ENCODE peak calls at places on chromosomes 3 and 15, in ten cellular contexts. C is mesendoderm; K is cardiac muscle cell; R is naive thymus-derived CD4-positive, alpha-beta T cell; T is Panc1; E is right atrium auricular region; W is IMR-90; D is A549; X is transverse colon; P is foreskin keratinocyte. U is an unnamed sample. For H3K4me1, the result is how much of the 10 kb centered on the place peaks cover.

GRCh38 chr15:70033529-70034140 is 64.1 kb downstream of the TLE3 start:
- DNase-seq in E (no peak), C (no peak), K (peak), T (no peak), P (peak), X (no peak), R (no peak), W (peak), D (no peak), U (no peak)

GRCh38 chr15:97840501-97840900 is 120.0 kb upstream of the ARRDC4 start:
- DNase-seq in X (no peak), R (no peak), C (peak), E (no peak), K (no peak), P (peak), T (no peak), W (no peak), D (no peak), U (no peak)

GRCh38 chr3:52650437-52650836 is 35.3 kb downstream of the PBRM1 start:
- DNase-seq in W (peak), C (no peak), X (no peak), T (no peak), R (no peak), K (peak), D (no peak), E (no peak), P (no peak), U (no peak)

GRCh38 chr3:107979538-107979937 is 111.3 kb downstream of the CD47 start:
- DNase-seq in X (no peak), D (no peak), K (no peak), T (no peak), R (no peak), E (no peak), P (no peak), C (no peak), W (no peak), U (no peak)

GRCh38 chr3:100316656-100317069 is 17.9 kb upstream of the NIT2 start:
- DNase-seq in E (no peak), P (peak), T (peak), R (no peak), C (peak), W (peak), D (peak), X (no peak), K (peak), U (peak)

GRCh38 chr3:119219069-119219468 is 21.6 kb downstream of the B4GALT4 start:
- DNase-seq in W (no peak), D (no peak), C (no peak), P (no peak), R (no peak), K (peak), X (no peak), E (no peak), T (no peak), U (no peak)

GRCh38 chr3:59818033-59818936 is 768.5 kb upstream of the CFAP20DC start:
- DNase-seq in D (peak), R (no peak), X (peak), E (peak), W (peak), T (peak), K (peak), P (peak), C (no peak), U (no peak)

GRCh38 chr15:57003418-57003817 is 85.0 kb downstream of the TCF12 start:
- DNase-seq in P (no peak), K (peak), R (no peak), X (no peak), D (peak), E (no peak), T (peak), C (no peak), W (peak), U (no peak)

GRCh38 chr3:50600841-50601591 is 10.6 kb downstream of the CISH start:
- DNase-seq in C (no peak), R (peak), E (peak), P (peak), T (no peak), K (peak), D (peak), X (peak), W (peak), U (no peak)

GRCh38 chr3:110933786-110934415 is 137.7 kb upstream of the NECTIN3 start:
- DNase-seq in E (no peak), W (peak), P (no peak), K (no peak), X (no peak), C (no peak), R (no peak), T (no peak), D (peak), U (no peak)

GRCh38 chr3:131386429-131386926 is 4.9 kb downstream of the NUDT16 start:
- DNase-seq in E (peak), K (peak), D (no peak), C (peak), W (no peak), T (no peak), R (peak), P (no peak), X (peak), U (peak)

GRCh38 chr3:146503459-146504202 is 34.3 kb upstream of the PLSCR2 start:
- DNase-seq in K (peak), C (peak), T (peak), R (no peak), X (peak), P (peak), E (no peak), D (peak), W (peak), U (peak)

GRCh38 chr3:174355505-174355904 is 503.6 kb upstream of the NAALADL2 start:
- DNase-seq in E (no peak), C (peak), X (no peak), W (peak), K (peak), T (no peak), P (peak), D (peak), R (no peak), U (no peak)

GRCh38 chr3:196552253-196552652 is 16.1 kb downstream of the WDR53 start:
- DNase-seq in P (no peak), T (no peak), K (no peak), R (no peak), W (no peak), E (no peak), D (no peak), X (no peak), C (no peak), U (no peak)

GRCh38 chr3:23826382-23827061 is 20.8 kb downstream of the UBE2E1 start:
- DNase-seq in E (no peak), K (no peak), C (peak), X (no peak), T (no peak), W (no peak), P (no peak), D (no peak), R (no peak), U (no peak)
- H3K4me1 ChIP-seq in E (under half), K (under half), C (under half), X (under half), T (under half), W (under half), P (under half), D (under half), R (under half), U (half or more)

GRCh38 chr3:73401058-73401457 is 223.7 kb downstream of the PDZRN3 start:
- DNase-seq in K (peak), D (no peak), T (no peak), C (no peak), R (no peak), P (no peak), W (peak), E (no peak), X (no peak), U (no peak)
- H3K4me1 ChIP-seq in K (under half), D (under half), T (under half), C (under half), R (under half), P (under half), W (under half), E (under half), X (under half), U (under half)

GRCh38 chr3:13105181-13105580 is 32.0 kb upstream of the IQSEC1 start:
- DNase-seq in T (no peak), R (no peak), X (no peak), D (no peak), C (no peak), K (no peak), E (no peak), W (no peak), P (no peak), U (no peak)

GRCh38 chr3:13107661-13108060 is 34.4 kb upstream of the IQSEC1 start:
- DNase-seq in E (no peak), R (no peak), P (no peak), T (no peak), X (no peak), W (no peak), K (no peak), C (no peak), D (no peak), U (no peak)

GRCh38 chr3:13106308-13106970 is 33.2 kb upstream of the IQSEC1 start:
- DNase-seq in W (no peak), P (no peak), E (no peak), R (no peak), X (no peak), C (no peak), T (peak), K (no peak), D (peak), U (no peak)

GRCh38 chr3:13104511-13104910 is 31.3 kb upstream of the IQSEC1 start:
- DNase-seq in W (no peak), D (no peak), R (no peak), P (no peak), T (no peak), C (no peak), K (no peak), X (no peak), E (no peak), U (no peak)

GRCh38 chr3:13105851-13106250 is 32.6 kb upstream of the IQSEC1 start:
- DNase-seq in K (no peak), C (no peak), E (no peak), W (no peak), D (no peak), T (no peak), R (no peak), P (no peak), X (no peak), U (no peak)
- H3K4me1 ChIP-seq in K (under half), C (under half), E (under half), W (under half), D (under half), T (under half), R (under half), P (under half), X (under half), U (under half)

GRCh38 chr3:172980849-172981248 is 160.2 kb downstream of the SPATA16 start:
- DNase-seq in E (no peak), C (no peak), W (no peak), T (no peak), P (no peak), X (no peak), R (no peak), K (peak), D (no peak), U (no peak)

GRCh38 chr3:172981407-172981983 is 159.5 kb downstream of the SPATA16 start:
- DNase-seq in P (no peak), D (no peak), C (no peak), E (no peak), T (no peak), K (no peak), W (no peak), X (no peak), R (no peak), U (no peak)

GRCh38 chr3:172987268-172987667 is 153.8 kb downstream of the SPATA16 start:
- DNase-seq in X (no peak), P (no peak), C (peak), D (peak), W (no peak), E (no peak), T (no peak), K (no peak), R (no peak), U (no peak)

GRCh38 chr3:172984938-172985337 is 156.1 kb downstream of the SPATA16 start:
- DNase-seq in E (no peak), P (no peak), C (no peak), K (no peak), W (no peak), D (no peak), X (no peak), R (no peak), T (no peak), U (no peak)

GRCh38 chr3:172982731-172983364 is 158.2 kb downstream of the SPATA16 start:
- DNase-seq in W (no peak), C (peak), X (no peak), K (peak), R (no peak), D (peak), E (no peak), P (no peak), T (no peak), U (no peak)
- H3K4me1 ChIP-seq in W (under half), C (under half), X (under half), K (under half), R (under half), D (under half), E (under half), P (under half), T (under half), U (under half)

DNA sequence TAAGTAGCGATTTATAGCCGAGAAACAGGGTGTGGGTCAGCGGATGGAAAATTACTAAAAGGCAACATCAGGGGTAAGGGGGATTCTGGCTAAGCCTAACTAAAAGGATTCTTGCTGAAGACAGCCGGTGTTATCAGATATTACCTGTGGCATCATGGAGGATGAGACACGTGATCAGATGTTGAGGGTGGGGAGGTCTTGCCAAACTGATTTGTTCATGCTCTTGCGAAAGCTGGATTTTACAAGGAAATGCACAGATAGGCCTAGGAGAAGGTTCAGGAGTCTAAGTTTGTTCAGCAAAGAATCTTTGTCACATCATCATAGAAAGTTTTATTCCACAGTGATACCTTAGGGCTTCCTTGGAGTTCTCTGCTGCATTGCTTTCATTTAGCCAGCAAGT is 396.8 kb upstream of the TBL1XR1 start:
- DNase-seq in E (no peak), P (no peak), R (no peak), K (no peak), T (no peak), W (no peak), D (peak), C (no peak), X (no peak), U (no peak)
- H3K4me1 ChIP-seq in E (under half), P (half or more), R (under half), K (under half), T (under half), W (under half), D (half or more), C (under half), X (under half), U (under half)

DNA sequence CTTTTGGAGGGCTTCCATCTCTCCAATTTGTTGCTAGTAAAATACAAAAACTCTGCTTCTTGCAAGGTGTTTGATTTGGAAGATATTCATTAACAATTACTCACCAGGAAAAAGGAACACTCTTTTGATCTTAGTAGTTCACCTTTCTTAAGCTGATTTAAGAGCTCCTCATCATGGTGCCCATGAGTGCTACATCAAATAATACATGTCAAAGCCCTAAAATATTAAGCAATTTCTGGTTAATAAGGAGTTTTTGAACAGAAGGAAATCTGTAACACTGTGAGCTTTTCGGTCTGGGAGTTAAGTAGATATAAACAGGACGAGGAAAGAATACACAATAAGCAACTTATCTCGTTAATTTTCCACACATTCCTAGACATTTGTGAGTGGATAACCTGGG is 83.9 kb upstream of the DCBLD2 start:
- DNase-seq in D (peak), P (peak), T (no peak), C (no peak), R (no peak), E (no peak), W (no peak), X (no peak), K (peak), U (no peak)
- H3K4me1 ChIP-seq in D (half or more), P (under half), T (under half), C (under half), R (under half), E (under half), W (under half), X (under half), K (under half), U (under half)

GRCh38 chr3:129596194-129597086 is 10.0 kb downstream of the PLXND1 start:
- DNase-seq in T (no peak), X (peak), R (no peak), D (peak), C (peak), W (peak), K (peak), E (peak), P (no peak), U (no peak)
- H3K4me1 ChIP-seq in T (half or more), X (half or more), R (under half), D (half or more), C (under half), W (half or more), K (under half), E (under half), P (under half), U (under half)

GRCh38 chr3:195531683-195532082 is 11.4 kb downstream of the PPP1R2 start:
- DNase-seq in C (no peak), K (no peak), E (no peak), X (no peak), W (no peak), T (no peak), D (no peak), P (no peak), R (no peak), U (no peak)
- H3K4me1 ChIP-seq in C (under half), K (under half), E (under half), X (under half), W (under half), T (under half), D (under half), P (under half), R (half or more), U (under half)

GRCh38 chr15:60325905-60326304 is 71.9 kb downstream of the ANXA2 start:
- DNase-seq in T (no peak), E (no peak), P (no peak), X (no peak), D (no peak), K (no peak), R (no peak), W (no peak), C (no peak), U (no peak)

GRCh38 chr15:60320365-60320764 is 77.4 kb downstream of the ANXA2 start:
- DNase-seq in C (no peak), X (no peak), K (no peak), R (no peak), W (no peak), D (no peak), P (no peak), T (no peak), E (no peak), U (no peak)

GRCh38 chr15:60326343-60326742 is 71.4 kb downstream of the ANXA2 start:
- DNase-seq in P (no peak), W (no peak), R (no peak), K (no peak), T (no peak), E (no peak), X (no peak), C (no peak), D (no peak), U (no peak)

GRCh38 chr15:60324706-60325438 is 72.9 kb downstream of the ANXA2 start:
- DNase-seq in W (no peak), E (no peak), C (no peak), R (no peak), K (peak), X (no peak), T (no peak), D (no peak), P (no peak), U (no peak)

DNA sequence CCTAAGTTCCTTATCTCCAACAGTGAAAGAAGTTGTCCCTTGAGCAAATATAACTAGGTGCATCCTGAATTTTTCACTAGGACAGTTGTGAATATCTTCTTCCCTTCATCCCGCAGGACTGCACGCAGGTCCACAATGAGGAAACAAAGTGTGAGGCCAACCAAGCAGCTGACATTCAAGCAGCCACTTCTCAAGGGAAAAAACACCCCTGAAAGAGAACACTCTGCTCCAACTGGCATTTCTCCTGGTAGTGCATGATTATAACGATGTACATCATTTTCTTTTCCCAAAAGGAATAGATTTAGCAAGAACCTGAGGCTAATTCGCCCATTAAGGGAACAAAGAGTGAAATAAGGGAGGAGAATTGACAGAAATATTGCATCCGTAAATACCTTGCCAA is 74.5 kb downstream of the ANXA2 start:
- DNase-seq in K (no peak), X (no peak), P (no peak), D (no peak), W (no peak), R (no peak), T (no peak), E (no peak), C (no peak), U (no peak)
- H3K4me1 ChIP-seq in K (under half), X (under half), P (under half), D (under half), W (under half), R (under half), T (under half), E (under half), C (under half), U (under half)

U was measured in Karpas-422.